ENCODE peak calls at places on chromosome 3, in nine cellular contexts. D is activated T-cell treated with anti-CD3 and anti-CD28 coated beads for 4 hours; W is NCI-H1092 treated with DMSO at 0.1 percent for 48 hours; O is CD4-positive, alpha-beta T cell; A is heart right ventricle; B is C1 segment of cervical spinal cord; S is EL; V is skeletal muscle cell; I is AG04450. K is an unnamed sample.

GRCh38 chr3:120214161-120214560 is 70.9 kb downstream of the GPR156 start:
- DNase-seq in A (no peak), I (no peak), V (no peak), B (no peak), S (no peak), O (no peak), D (no peak), W (no peak), K (no peak)

GRCh38 chr3:52299815-52300611 is 12.4 kb downstream of the GLYCTK start:
- DNase-seq in O (no peak), D (no peak), A (peak), W (peak), B (no peak), S (peak), I (no peak), V (no peak), K (no peak)

GRCh38 chr3:55270976-55271375 is 216.1 kb downstream of the WNT5A start:
- DNase-seq in V (no peak), I (no peak), A (no peak), S (peak), B (no peak), W (no peak), D (no peak), O (no peak), K (no peak)

GRCh38 chr3:127073931-127074820 is 91.3 kb downstream of the PLXNA1 start:
- DNase-seq in D (no peak), A (no peak), O (no peak), V (no peak), I (no peak), B (no peak), W (no peak), S (no peak), K (no peak)

GRCh38 chr3:172519740-172520139 is 3.5 kb downstream of the TNFSF10 start:
- DNase-seq in S (no peak), A (no peak), D (no peak), V (no peak), O (no peak), I (no peak), W (no peak), B (no peak), K (no peak)

GRCh38 chr3:106877632-106878031 is 499.6 kb upstream of the CCDC54 start:
- DNase-seq in W (no peak), S (no peak), O (no peak), A (no peak), V (no peak), I (no peak), B (no peak), D (no peak), K (no peak)

GRCh38 chr3:47850062-47850802 is 47.3 kb downstream of the DHX30 start:
- DNase-seq in V (no peak), B (no peak), A (no peak), O (no peak), D (no peak), S (peak), I (peak), W (no peak), K (no peak)

GRCh38 chr3:5035113-5035512 is 55.9 kb downstream of the BHLHE40 start:
- DNase-seq in I (no peak), A (no peak), D (no peak), W (no peak), B (no peak), S (no peak), O (no peak), V (no peak), K (no peak)

GRCh38 chr3:53346922-53347260 is 452 bp downstream of the DCP1A start:
- DNase-seq in D (peak), B (no peak), S (no peak), A (no peak), V (no peak), I (no peak), W (no peak), O (no peak), K (no peak)

K was measured in NCI-H2029 treated with DMSO at 0.1 percent for 48 hours.